ENCODE peak calls at places on chromosomes 3 and 15, in nine cellular contexts. P is GOT3; F is GM13977; O is GM03348; C is pons; V is NCI-H187; G is EH; E is activated CD8-positive, alpha-beta memory T cell treated with anti-CD3 and anti-CD28 coated beads for 1 hour; Q is Ammon's horn. D is an unnamed sample.

GRCh38 chr3:7166460-7166859 is 305.5 kb downstream of the GRM7 start:
- DNase-seq in P (no peak), F (no peak), O (no peak), C (peak), V (no peak), G (no peak), E (no peak), Q (peak), D (no peak)

GRCh38 chr3:62084558-62084957 is 288.8 kb downstream of the FEZF2 start:
- DNase-seq in P (no peak), F (no peak), O (no peak), C (peak), V (no peak), G (peak), E (no peak), Q (no peak), D (no peak)

GRCh38 chr3:45940781-45941365 is 2.4 kb upstream of the CXCR6 start:
- DNase-seq in P (no peak), F (no peak), O (no peak), C (no peak), V (no peak), G (no peak), E (no peak), Q (no peak), D (no peak)

GRCh38 chr3:52494446-52494845 is 692 bp upstream of the STAB1 start:
- DNase-seq in P (no peak), F (no peak), O (no peak), C (no peak), V (peak), G (no peak), E (no peak), Q (no peak), D (no peak)

GRCh38 chr3:42053476-42053875 is 37.7 kb upstream of the TRAK1 start:
- DNase-seq in P (no peak), F (no peak), O (no peak), C (no peak), V (no peak), G (no peak), E (no peak), Q (peak), D (no peak)

GRCh38 chr15:90201150-90201943 is at the start of gene SEMA4B:
- DNase-seq in P (no peak), F (peak), O (peak), C (peak), V (peak), G (peak), E (no peak), Q (peak), D (peak)

GRCh38 chr3:1082024-1082633 is 10.7 kb upstream of the CNTN6 start:
- DNase-seq in P (no peak), F (peak), O (peak), C (peak), V (no peak), G (no peak), E (no peak), Q (peak), D (peak)

GRCh38 chr3:63043631-63044030 is 168.4 kb upstream of the CADPS start:
- DNase-seq in P (no peak), F (no peak), O (no peak), C (peak), V (no peak), G (peak), E (no peak), Q (no peak), D (no peak)

GRCh38 chr15:68489426-68489825 is 57.5 kb upstream of the ITGA11 start:
- DNase-seq in P (no peak), F (no peak), O (no peak), C (peak), V (no peak), G (peak), E (no peak), Q (no peak), D (no peak)

GRCh38 chr3:40872562-40872961 is 326.7 kb upstream of the CTNNB1 start:
- DNase-seq in P (no peak), F (no peak), O (no peak), C (no peak), V (no peak), G (no peak), E (no peak), Q (no peak), D (no peak)

GRCh38 chr3:127590282-127590592 is 296 bp downstream of the TPRA1 start:
- DNase-seq in P (no peak), F (peak), O (no peak), C (no peak), V (no peak), G (peak), E (no peak), Q (no peak), D (no peak)

GRCh38 chr15:67322481-67322880 is 67.9 kb downstream of the IQCH start:
- DNase-seq in P (no peak), F (no peak), O (peak), C (no peak), V (no peak), G (peak), E (no peak), Q (no peak), D (no peak)

GRCh38 chr3:75042941-75043340 is 428.5 kb upstream of the CNTN3 start:
- DNase-seq in P (no peak), F (no peak), O (no peak), C (no peak), V (no peak), G (no peak), E (no peak), Q (no peak), D (no peak)

GRCh38 chr15:71666723-71667122 is 143.6 kb upstream of the NR2E3 start:
- DNase-seq in P (no peak), F (no peak), O (no peak), C (no peak), V (no peak), G (no peak), E (no peak), Q (no peak), D (no peak)

GRCh38 chr3:144818973-144819372 is 847.4 kb downstream of the DIPK2A start:
- DNase-seq in P (no peak), F (no peak), O (no peak), C (no peak), V (no peak), G (no peak), E (no peak), Q (no peak), D (no peak)